ENCODE peak calls at places on chromosomes 5 and 9, in seven cellular contexts. H is mucosa of descending colon, N is pancreas, E is Peyer's patch, T is A673, U is left ventricle myocardium inferior, L is iPS DF 6.9. P is an unnamed sample. For H3K4me1 and H3K9me3, the result is how much of the 10 kb centered on the place peaks cover.

GRCh38 chr5:75322066-75322465 is 15.0 kb upstream of the HMGCR start:
- DNase-seq in T (no peak), H (no peak), U (no peak), N (no peak), E (no peak), L (no peak), P (no peak)

GRCh38 chr9:137478613-137479314 is 19.6 kb upstream of the NSMF start:
- DNase-seq in H (peak), T (no peak), N (peak), L (no peak), U (no peak), E (no peak), P (peak)

GRCh38 chr5:149452665-149453617 is 73.8 kb upstream of the IL17B start:
- DNase-seq in H (no peak), N (no peak), E (no peak), U (peak), L (no peak), T (peak), P (peak)

GRCh38 chr9:23551171-23551795 is 274.8 kb downstream of the ELAVL2 start:
- DNase-seq in U (no peak), E (no peak), T (no peak), N (no peak), L (no peak), H (no peak), P (no peak)

GRCh38 chr5:63400079-63400478 is 562.2 kb downstream of the HTR1A start:
- DNase-seq in N (no peak), L (no peak), E (no peak), T (no peak), H (no peak), U (no peak), P (no peak)

GRCh38 chr5:126658526-126658925 is 57.8 kb downstream of the PHAX start:
- DNase-seq in T (peak), E (no peak), H (no peak), N (no peak), U (no peak), L (no peak), P (no peak)

GRCh38 chr9:111980398-111980797 is 83.8 kb downstream of the UGCG start:
- DNase-seq in T (no peak), N (no peak), L (no peak), U (no peak), H (no peak), E (no peak), P (no peak)

GRCh38 chr5:87605663-87606062 is 192.9 kb upstream of the CCNH start:
- DNase-seq in E (no peak), H (no peak), L (no peak), U (no peak), T (no peak), N (no peak), P (no peak)

GRCh38 chr9:127566351-127567001 is 45.6 kb upstream of the STXBP1 start:
- DNase-seq in N (no peak), L (no peak), E (peak), U (no peak), H (peak), T (no peak), P (no peak)
- H3K4me1 ChIP-seq in N (under half), L (under half), E (under half), U (half or more), H (under half), T (under half), P (under half)

DNA sequence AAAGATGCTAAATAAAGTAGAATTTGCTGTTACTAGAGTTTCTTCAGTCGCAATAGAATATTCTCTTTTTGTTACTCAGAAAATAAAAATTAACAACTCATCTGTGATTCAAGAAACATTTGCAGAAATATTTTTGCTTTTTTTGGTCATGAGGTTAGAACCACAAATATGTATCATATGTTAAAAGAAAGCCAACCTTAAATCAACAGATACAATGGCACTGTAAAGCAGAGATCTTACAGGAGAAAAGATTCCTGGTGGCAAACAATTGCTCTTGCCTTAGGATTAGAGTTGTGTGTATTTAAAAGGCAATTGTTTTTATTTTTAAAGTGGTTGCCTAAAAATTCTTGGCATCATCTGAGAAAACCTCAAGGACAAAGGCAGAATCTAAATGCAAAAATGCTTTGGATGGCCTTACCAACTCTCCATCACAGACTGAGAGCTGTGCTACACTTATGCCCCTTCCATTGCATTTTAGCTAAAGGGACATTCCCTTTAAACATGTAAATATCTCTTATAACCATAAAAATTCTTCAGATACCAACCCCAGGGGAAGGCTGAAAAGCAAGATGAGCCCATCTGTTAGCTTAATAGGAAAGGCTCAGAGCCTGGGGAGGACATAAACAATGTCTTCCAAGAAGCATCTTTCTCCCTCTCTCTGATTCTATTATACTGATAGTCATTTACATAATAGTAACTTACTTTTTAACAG is 100.4 kb downstream of the FAM114A2 start:
- DNase-seq in T (no peak), E (no peak), H (no peak), L (no peak), N (no peak), U (no peak), P (no peak)
- H3K9me3 ChIP-seq in T (under half), E (under half), H (half or more), L (under half), N (under half), U (half or more), P (under half)

GRCh38 chr5:179955062-179955461 is 47.4 kb upstream of the TBC1D9B start:
- DNase-seq in N (no peak), E (no peak), H (no peak), T (no peak), U (no peak), L (no peak), P (no peak)
- H3K4me1 ChIP-seq in N (under half), E (under half), H (under half), T (under half), U (under half), L (under half), P (under half)

GRCh38 chr5:178535299-178536175 is 54.7 kb downstream of the COL23A1 start:
- DNase-seq in T (no peak), E (no peak), H (no peak), N (peak), L (no peak), U (peak), P (peak)
- H3K9me3 ChIP-seq in T (under half), E (under half), H (under half), N (under half), L (under half), U (under half), P (under half)

GRCh38 chr5:132840896-132841818 is 10.7 kb upstream of the SHROOM1 start:
- DNase-seq in N (no peak), T (no peak), L (no peak), H (no peak), U (no peak), E (no peak), P (peak)
- H3K4me1 ChIP-seq in N (under half), T (under half), L (under half), H (under half), U (under half), E (under half), P (under half)

DNA sequence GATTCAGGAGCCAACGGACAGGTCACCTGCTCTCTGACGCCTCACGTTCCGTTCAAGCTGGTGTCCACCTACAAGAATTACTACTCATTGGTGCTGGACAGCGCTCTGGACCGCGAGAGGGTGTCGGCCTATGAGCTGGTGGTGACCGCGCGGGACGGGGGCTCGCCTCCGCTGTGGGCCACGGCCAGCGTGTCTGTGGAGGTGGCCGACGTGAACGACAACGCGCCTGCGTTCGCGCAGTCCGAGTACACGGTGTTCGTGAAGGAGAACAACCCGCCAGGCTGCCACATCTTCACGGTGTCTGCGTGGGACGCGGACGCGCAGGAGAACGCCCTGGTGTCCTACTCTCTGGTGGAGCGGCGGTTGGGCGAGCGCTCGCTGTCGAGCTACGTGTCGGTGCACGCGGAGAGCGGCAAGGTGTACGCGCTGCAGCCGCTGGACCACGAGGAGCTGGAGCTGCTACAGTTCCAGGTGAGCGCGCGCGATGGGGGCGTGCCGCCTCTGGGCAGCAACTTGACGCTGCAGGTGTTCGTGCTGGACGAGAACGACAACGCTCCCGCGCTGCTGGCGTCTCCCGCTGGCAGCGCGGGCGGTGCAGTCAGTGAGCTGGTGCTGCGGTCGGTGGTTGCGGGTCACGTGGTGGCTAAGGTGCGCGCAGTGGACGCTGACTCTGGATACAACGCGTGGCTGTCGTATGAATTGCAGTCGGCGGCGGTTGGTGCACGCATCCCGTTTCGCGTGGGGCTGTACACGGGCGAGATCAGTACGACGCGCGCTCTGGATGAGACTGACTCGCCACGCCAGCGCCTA is 1.7 kb downstream of the PCDHA10 start:
- DNase-seq in L (no peak), H (no peak), T (no peak), E (no peak), N (no peak), U (no peak), P (no peak)
- H3K9me3 ChIP-seq in L (under half), H (under half), T (under half), E (under half), N (under half), U (half or more), P (under half)

DNA sequence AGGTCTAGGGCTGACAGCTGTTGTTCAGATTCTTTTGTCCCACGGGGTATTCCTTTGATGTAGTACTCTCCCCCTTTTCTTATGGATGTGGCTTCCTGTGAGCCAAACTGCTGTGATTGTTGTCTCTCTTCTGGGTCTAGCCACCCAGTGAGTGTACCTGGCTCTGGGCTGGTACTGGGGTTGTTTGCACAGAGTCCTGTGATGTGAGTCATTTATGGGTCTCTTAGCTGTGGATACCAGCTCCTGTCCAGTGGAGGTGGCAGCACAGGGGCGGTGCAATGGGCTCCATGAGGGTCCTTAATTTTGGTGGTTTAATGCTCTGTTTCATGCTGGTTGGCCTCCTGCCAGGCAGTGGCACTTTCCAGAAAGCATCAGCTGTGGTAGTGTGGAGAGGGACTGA is 161.3 kb downstream of the CAVIN4 start:
- DNase-seq in E (no peak), H (no peak), L (no peak), N (no peak), T (no peak), U (no peak), P (no peak)
- H3K4me1 ChIP-seq in E (under half), H (under half), L (under half), N (under half), T (under half), U (under half), P (under half)

DNA sequence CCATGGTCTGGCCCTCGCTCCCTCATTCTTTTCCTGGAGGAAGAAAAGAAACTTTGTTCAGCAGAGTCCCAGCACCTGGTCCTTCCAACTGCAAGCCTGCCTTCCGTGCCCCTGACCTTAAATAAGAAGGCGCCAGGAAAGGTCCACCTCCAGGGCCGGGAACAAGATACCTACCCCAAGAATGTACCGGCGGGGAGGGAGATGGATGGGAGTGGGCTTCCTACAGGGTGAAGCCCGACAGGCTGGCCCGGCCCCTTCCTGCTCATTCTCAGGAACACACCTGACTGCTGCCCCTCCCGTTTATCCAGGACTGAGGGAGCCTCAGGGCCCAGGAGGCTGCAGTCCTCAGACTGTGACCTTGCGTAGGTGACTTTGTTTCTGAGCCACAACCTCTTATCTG is 27.3 kb upstream of the GFPT2 start:
- DNase-seq in E (no peak), H (no peak), U (no peak), N (no peak), L (no peak), T (no peak), P (no peak)
- H3K9me3 ChIP-seq in E (under half), H (under half), U (under half), N (under half), L (under half), T (under half), P (under half)

GRCh38 chr5:24067208-24067607 is 559.8 kb downstream of the PRDM9 start:
- DNase-seq in L (no peak), N (no peak), E (no peak), U (no peak), T (no peak), H (no peak), P (no peak)

GRCh38 chr5:24068507-24068906 is 561.1 kb downstream of the PRDM9 start:
- DNase-seq in E (no peak), T (no peak), U (no peak), L (no peak), N (no peak), H (no peak), P (no peak)

GRCh38 chr5:24065786-24066185 is 558.4 kb downstream of the PRDM9 start:
- DNase-seq in H (no peak), T (no peak), E (no peak), N (no peak), L (no peak), U (no peak), P (no peak)
- H3K4me1 ChIP-seq in H (under half), T (under half), E (under half), N (under half), L (under half), U (under half), P (under half)

GRCh38 chr5:68116408-68116807 is 99.1 kb upstream of the PIK3R1 start:
- DNase-seq in L (no peak), E (no peak), H (no peak), U (no peak), T (no peak), N (no peak), P (no peak)

GRCh38 chr5:68112658-68113057 is 102.9 kb upstream of the PIK3R1 start:
- DNase-seq in U (no peak), N (no peak), E (no peak), L (no peak), T (no peak), H (no peak), P (no peak)

GRCh38 chr5:68114641-68115040 is 100.9 kb upstream of the PIK3R1 start:
- DNase-seq in E (no peak), H (no peak), U (no peak), L (no peak), N (no peak), T (no peak), P (peak)

GRCh38 chr5:68115584-68115983 is 100.0 kb upstream of the PIK3R1 start:
- DNase-seq in H (no peak), N (no peak), U (no peak), T (no peak), L (no peak), E (no peak), P (no peak)

GRCh38 chr5:68116868-68117411 is 98.6 kb upstream of the PIK3R1 start:
- DNase-seq in U (no peak), L (no peak), H (no peak), T (no peak), N (no peak), E (no peak), P (no peak)
- H3K9me3 ChIP-seq in U (under half), L (under half), H (under half), T (under half), N (under half), E (under half), P (under half)

P was measured in fibroblast of lung.